ENCODE peak calls at places on chromosomes 13 and 19, in eight cellular contexts. S, W, R, B, O, H, N and Y are unnamed samples. For H3K4me1, the result is how much of the 10 kb centered on the place peaks cover.

GRCh38 chr13:41995946-41996345 is 35.0 kb upstream of the VWA8 start:
- DNase-seq in S (no peak), W (no peak), R (no peak), B (peak), O (no peak), H (no peak), N (no peak), Y (peak)

GRCh38 chr13:65943711-65944110 is 1286.4 kb downstream of the PCDH9 start:
- DNase-seq in S (no peak), W (no peak), R (no peak), B (no peak), O (no peak), H (no peak), N (no peak), Y (no peak)

GRCh38 chr13:42113478-42113877 is 65.0 kb downstream of the DGKH start:
- DNase-seq in S (no peak), W (no peak), R (no peak), B (no peak), O (no peak), H (no peak), N (no peak), Y (no peak)

GRCh38 chr13:101346161-101346560 is 70.1 kb downstream of the NALCN start:
- DNase-seq in S (no peak), W (no peak), R (no peak), B (peak), O (no peak), H (no peak), N (no peak), Y (no peak)

GRCh38 chr13:94537740-94538630 is 58.0 kb downstream of the TGDS start:
- DNase-seq in S (no peak), W (no peak), R (no peak), B (no peak), O (no peak), H (no peak), N (no peak), Y (no peak)

GRCh38 chr19:17718988-17719711 is at the start of gene MAP1S:
- DNase-seq in S (peak), W (peak), R (peak), B (peak), O (peak), H (no peak), N (peak), Y (peak)

GRCh38 chr13:99415851-99416331 is 85.4 kb upstream of the TM9SF2 start:
- DNase-seq in S (no peak), W (no peak), R (no peak), B (no peak), O (peak), H (no peak), N (no peak), Y (no peak)

GRCh38 chr13:43014162-43014561 is 9.2 kb upstream of the DNAJC15 start:
- DNase-seq in S (no peak), W (no peak), R (no peak), B (no peak), O (no peak), H (no peak), N (no peak), Y (no peak)

GRCh38 chr19:50501568-50502475 is 9.2 kb downstream of the JOSD2 start:
- DNase-seq in S (no peak), W (no peak), R (no peak), B (no peak), O (peak), H (no peak), N (peak), Y (peak)

GRCh38 chr19:47039239-47039874 is 9.1 kb downstream of the TMEM160 start:
- DNase-seq in S (no peak), W (no peak), R (no peak), B (no peak), O (no peak), H (no peak), N (no peak), Y (no peak)

GRCh38 chr13:33728271-33729037 is 89.5 kb upstream of the RFC3 start:
- DNase-seq in S (peak), W (no peak), R (peak), B (no peak), O (no peak), H (no peak), N (peak), Y (peak)

GRCh38 chr19:9801976-9802375 is 16.9 kb downstream of the FBXL12 start:
- DNase-seq in S (no peak), W (no peak), R (no peak), B (no peak), O (no peak), H (no peak), N (no peak), Y (no peak)

GRCh38 chr13:91381371-91381770 is 17.1 kb upstream of the GPC5 start:
- DNase-seq in S (no peak), W (no peak), R (no peak), B (peak), O (no peak), H (no peak), N (no peak), Y (no peak)

GRCh38 chr19:33277434-33277833 is 24.9 kb downstream of the CEBPA start:
- DNase-seq in S (no peak), W (no peak), R (no peak), B (no peak), O (no peak), H (no peak), N (no peak), Y (no peak)

GRCh38 chr19:1189419-1189818 is 15.4 kb upstream of the SBNO2 start:
- DNase-seq in S (no peak), W (no peak), R (no peak), B (peak), O (no peak), H (no peak), N (no peak), Y (peak)

GRCh38 chr19:11382898-11383705 is 1.0 kb downstream of the EPOR start:
- DNase-seq in S (peak), W (peak), R (peak), B (no peak), O (peak), H (no peak), N (peak), Y (peak)

GRCh38 chr19:4390017-4390861 is 10.1 kb downstream of the SH3GL1 start:
- DNase-seq in S (no peak), W (no peak), R (peak), B (peak), O (peak), H (no peak), N (peak), Y (no peak)

GRCh38 chr13:36029171-36029570 is 102.0 kb downstream of the DCLK1 start:
- DNase-seq in S (no peak), W (no peak), R (no peak), B (peak), O (no peak), H (no peak), N (no peak), Y (no peak)

GRCh38 chr19:38130399-38130798 is 93.6 kb downstream of the DPF1 start:
- DNase-seq in S (no peak), W (no peak), R (no peak), B (no peak), O (no peak), H (no peak), N (no peak), Y (no peak)

GRCh38 chr19:38686530-38686888 is 39.1 kb downstream of the ACTN4 start:
- DNase-seq in S (no peak), W (no peak), R (peak), B (no peak), O (no peak), H (no peak), N (no peak), Y (no peak)

GRCh38 chr19:49556412-49557398 is 23.7 kb downstream of the NOSIP start:
- DNase-seq in S (peak), W (no peak), R (no peak), B (no peak), O (no peak), H (no peak), N (no peak), Y (no peak)

GRCh38 chr19:11018743-11019142 is 57.9 kb downstream of the SMARCA4 start:
- DNase-seq in S (no peak), W (no peak), R (no peak), B (no peak), O (no peak), H (no peak), N (no peak), Y (no peak)

GRCh38 chr13:110263906-110264305 is 43.1 kb downstream of the COL4A1 start:
- DNase-seq in S (no peak), W (no peak), R (no peak), B (no peak), O (no peak), H (no peak), N (peak), Y (no peak)
- H3K4me1 ChIP-seq in S (under half), W (half or more), R (under half), B (under half), O (under half), H (half or more), N (half or more), Y (under half)

GRCh38 chr19:52219611-52220010 is 29.8 kb downstream of the PPP2R1A start:
- DNase-seq in S (no peak), W (peak), R (no peak), B (no peak), O (no peak), H (no peak), N (no peak), Y (no peak)
- H3K4me1 ChIP-seq in S (under half), W (under half), R (under half), B (under half), O (under half), H (under half), N (under half), Y (under half)

DNA sequence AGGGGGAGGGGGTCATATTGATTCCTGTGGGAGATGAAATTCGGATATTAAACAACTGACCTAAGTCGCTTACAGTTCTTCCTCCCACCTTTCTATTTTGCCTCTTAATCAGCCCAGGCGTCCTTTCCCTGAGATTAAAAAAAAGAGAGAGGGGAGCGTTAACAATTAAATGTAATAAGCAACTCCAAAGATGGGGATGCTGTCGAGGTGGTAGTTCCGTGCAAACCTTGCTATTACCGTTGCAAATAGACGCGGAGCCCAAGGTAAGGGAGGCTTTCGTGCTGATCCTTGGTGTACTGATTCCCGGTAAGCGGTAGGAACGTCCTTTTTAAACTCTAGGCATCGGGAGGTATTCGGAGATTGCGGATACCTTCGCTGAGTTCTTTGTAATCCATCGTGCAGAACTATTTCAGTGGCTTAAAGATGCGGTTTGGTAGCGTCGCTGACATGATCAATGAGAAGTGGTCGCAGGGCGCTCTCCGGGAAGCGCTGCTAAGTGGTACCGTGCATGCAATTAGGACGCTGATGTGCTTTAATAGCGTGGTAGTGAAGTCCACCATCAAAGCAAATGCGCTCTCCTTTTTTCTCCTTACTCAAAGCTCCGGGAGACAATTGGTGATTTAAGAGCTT is 3.1 kb downstream of the SLITRK5 start:
- DNase-seq in S (no peak), W (no peak), R (no peak), B (no peak), O (no peak), H (no peak), N (no peak), Y (no peak)
- H3K4me1 ChIP-seq in S (under half), W (half or more), R (under half), B (under half), O (under half), H (half or more), N (under half), Y (under half)

DNA sequence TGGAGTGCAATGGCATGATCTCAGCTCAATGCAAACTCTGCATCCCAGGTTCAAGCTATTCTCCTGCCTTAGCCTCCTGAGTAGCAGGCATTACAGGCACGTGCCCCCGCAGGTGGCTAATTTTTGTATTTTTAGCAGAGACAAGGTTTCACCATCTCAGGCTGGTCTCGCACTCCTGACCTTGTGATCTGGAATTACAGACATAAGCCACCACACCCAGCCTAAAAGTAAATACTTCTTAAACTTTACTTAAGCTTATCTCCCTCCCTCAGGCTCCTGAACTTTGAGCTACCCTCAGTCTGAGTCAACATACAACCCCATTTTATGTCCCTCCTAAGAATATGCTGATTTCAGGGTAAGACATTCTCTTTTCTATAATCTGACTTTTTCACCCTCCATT is 66.1 kb downstream of the ZNF486 start:
- DNase-seq in S (peak), W (peak), R (peak), B (no peak), O (no peak), H (no peak), N (no peak), Y (no peak)
- H3K4me1 ChIP-seq in S (under half), W (under half), R (under half), B (under half), O (under half), H (under half), N (under half), Y (under half)

DNA sequence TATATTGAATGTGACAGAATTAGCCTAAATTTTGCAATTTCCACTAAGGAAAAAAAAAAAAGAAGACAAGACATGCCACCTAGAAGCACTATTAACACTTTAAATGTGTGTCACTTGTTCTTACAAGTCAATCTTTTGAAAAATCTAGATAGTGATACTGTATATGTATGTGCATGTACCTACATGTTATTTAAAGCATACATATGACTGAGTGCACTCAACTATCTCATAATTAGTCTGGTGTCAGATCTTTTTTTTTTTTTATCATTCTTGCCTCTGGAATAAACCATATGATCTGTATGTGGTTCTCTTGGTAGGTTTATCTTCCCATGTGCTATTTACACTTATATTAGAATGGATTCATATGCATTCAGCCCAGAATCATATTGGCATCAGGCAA is 62.3 kb downstream of the FOXO1 start:
- DNase-seq in S (no peak), W (no peak), R (no peak), B (no peak), O (no peak), H (no peak), N (no peak), Y (no peak)
- H3K4me1 ChIP-seq in S (under half), W (under half), R (under half), B (under half), O (under half), H (under half), N (under half), Y (under half)

DNA sequence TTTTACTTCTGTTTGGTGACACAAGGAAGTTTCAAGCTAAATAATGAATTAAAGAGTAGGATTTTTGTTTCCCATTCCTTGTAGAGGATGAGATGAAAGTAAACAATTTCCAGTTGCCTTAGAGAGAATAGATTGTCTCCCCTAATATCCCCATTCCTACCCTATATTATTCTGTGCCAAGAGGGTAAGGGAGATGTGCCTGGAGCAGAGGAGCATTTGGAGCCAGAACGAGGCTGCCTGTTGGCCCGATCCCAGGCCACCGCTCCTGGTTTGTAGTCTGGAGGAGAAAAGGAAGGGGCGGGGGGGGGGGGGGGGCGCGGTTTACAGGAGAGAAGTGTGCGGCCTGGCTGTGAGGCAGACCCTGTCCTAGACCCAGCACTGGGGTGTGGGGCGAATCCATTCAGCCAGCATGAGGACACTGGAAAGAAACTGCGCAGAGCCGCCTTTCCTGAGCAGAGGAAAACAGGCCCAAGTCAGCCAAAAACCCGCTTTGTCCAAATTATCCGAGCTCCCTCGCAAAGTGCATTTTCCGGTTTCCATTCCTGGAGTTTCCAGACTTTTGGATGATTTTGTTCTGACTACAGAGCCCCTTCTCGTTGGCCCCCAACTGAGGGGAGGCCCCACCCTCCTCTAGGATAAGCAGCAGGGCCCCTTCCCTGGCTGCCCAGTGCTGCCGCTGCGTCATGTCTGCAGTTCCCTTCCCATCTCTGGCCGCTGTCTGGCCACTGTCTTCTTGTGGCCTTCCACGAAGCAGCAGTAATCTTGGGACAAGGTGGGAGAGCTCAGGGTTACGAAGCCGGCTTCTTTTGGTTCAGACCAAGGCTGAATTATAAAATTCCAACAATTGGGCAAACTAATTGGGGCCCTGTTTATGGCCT is 23.0 kb downstream of the NFIX start:
- DNase-seq in S (no peak), W (peak), R (peak), B (peak), O (peak), H (no peak), N (peak), Y (peak)
- H3K4me1 ChIP-seq in S (under half), W (half or more), R (half or more), B (under half), O (under half), H (half or more), N (half or more), Y (half or more)

GRCh38 chr19:16371540-16371986 is 46.9 kb downstream of the KLF2 start:
- DNase-seq in S (no peak), W (peak), R (peak), B (no peak), O (peak), H (peak), N (peak), Y (no peak)
- H3K4me1 ChIP-seq in S (under half), W (half or more), R (under half), B (under half), O (under half), H (half or more), N (half or more), Y (under half)

DNA sequence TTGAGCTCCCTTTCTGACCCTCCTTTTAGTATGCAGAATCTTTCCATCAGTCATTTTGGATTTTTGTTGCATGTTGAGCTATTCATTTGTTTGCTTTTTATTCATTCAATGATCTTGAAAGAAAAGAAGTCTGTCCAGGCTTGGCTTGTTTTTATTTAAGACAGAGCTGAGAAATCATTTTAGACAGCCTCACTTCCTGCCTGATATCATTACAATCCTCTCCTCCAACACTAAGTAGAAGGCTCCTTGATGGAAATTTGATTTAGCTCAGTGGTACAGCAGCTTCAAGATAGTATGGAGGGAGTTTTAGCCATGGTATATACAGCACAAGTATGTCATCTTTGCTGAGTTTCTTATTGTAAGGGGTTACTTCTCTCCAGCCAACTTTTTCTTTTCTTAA is 28.4 kb downstream of the MBNL2 start:
- DNase-seq in S (no peak), W (no peak), R (no peak), B (no peak), O (no peak), H (no peak), N (no peak), Y (no peak)
- H3K4me1 ChIP-seq in S (half or more), W (half or more), R (half or more), B (under half), O (under half), H (half or more), N (half or more), Y (under half)